ENCODE peak calls at places on chromosomes 11 and 22, in eight cellular contexts. Z is HTR-8/SVneo; R is left ventricle myocardium inferior; N is fibroblast of lung; G is HT-29; Q is left ventricle myocardium superior; M is C1 segment of cervical spinal cord; L is activated CD8-positive, alpha-beta memory T cell treated with anti-CD3 and anti-CD28 coated beads, Interleukin-2, amount 10 ng/mL, durations not matched to agents 7 days and 5 days. C is an unnamed sample.
A peak's percentile ranks its signal among the peaks of the same experiment; 100 is the strongest.

GRCh38 chr11:64379160-64379559 is 20.2 kb downstream of the RPS6KA4 start:
- DNase-seq in G (no peak), R (no peak), N (no peak), M (no peak), Q (no peak), Z (no peak), L (peak; percentile 33), C (no peak)

GRCh38 chr11:93567406-93567819 is 24.2 kb upstream of the SMCO4 start:
- DNase-seq in Z (no peak), M (peak; percentile 30), N (peak; percentile 47), R (peak; percentile 74), L (no peak), Q (peak; percentile 82), G (no peak), C (peak; percentile 65)

GRCh38 chr11:59206635-59207034 is 6.1 kb downstream of the MPEG1 start:
- DNase-seq in R (no peak), L (no peak), Q (no peak), Z (peak; percentile 46), M (peak; percentile 20), N (no peak), G (peak; percentile 75), C (no peak)

GRCh38 chr22:38452373-38453064 is 2.5 kb downstream of the KCNJ4 start:
- DNase-seq in Z (no peak), M (no peak), G (no peak), L (no peak), R (peak; percentile 76), N (peak; percentile 50), Q (peak; percentile 83), C (peak; percentile 54)

GRCh38 chr11:92225563-92226308 is 1.1 kb downstream of the FAT3 start:
- DNase-seq in M (peak; percentile 50), R (no peak), L (no peak), Z (no peak), G (no peak), Q (peak; percentile 32), N (no peak), C (peak; percentile 60)

GRCh38 chr11:73333626-73334199 is 25.6 kb downstream of the ARHGEF17 start:
- DNase-seq in N (no peak), Z (no peak), M (no peak), Q (no peak), L (no peak), R (no peak), G (no peak), C (no peak)

GRCh38 chr22:24994070-24994763 is 41.7 kb downstream of the KIAA1671 start:
- DNase-seq in N (peak; percentile 68), Z (no peak), L (peak; percentile 90), R (no peak), Q (no peak), M (no peak), G (peak; percentile 65), C (no peak)

GRCh38 chr11:122661182-122661945 is 5.8 kb downstream of the UBASH3B start:
- DNase-seq in M (no peak), R (no peak), Z (peak; percentile 75), Q (no peak), L (no peak), G (no peak), N (peak; percentile 66), C (no peak)

GRCh38 chr11:74084796-74085541 is 76.1 kb upstream of the UCP3 start:
- DNase-seq in L (no peak), N (peak; percentile 71), Q (no peak), Z (peak; percentile 27), M (no peak), R (no peak), G (no peak), C (no peak)